ENCODE peak calls at places on chromosome 15, in five cellular contexts. A, Q, F, P and Y are unnamed samples. For H3K9me3, the result is how much of the 10 kb centered on the place peaks cover.

GRCh38 chr15:59276225-59277178 is 69.9 kb downstream of the LDHAL6B start:
- DNase-seq in Q (no peak), P (peak), A (no peak), F (no peak), Y (no peak)

GRCh38 chr15:94056314-94056713 is 175.0 kb upstream of the MCTP2 start:
- DNase-seq in A (no peak), Q (peak), F (peak), P (no peak), Y (no peak)

GRCh38 chr15:76860201-76860600 is 44.9 kb downstream of the SCAPER start:
- DNase-seq in P (no peak), F (no peak), A (no peak), Q (no peak), Y (no peak)

GRCh38 chr15:88069561-88069960 is 187.0 kb downstream of the NTRK3 start:
- DNase-seq in P (no peak), Q (no peak), A (no peak), F (no peak), Y (no peak)

GRCh38 chr15:73370151-73370550 is 1.4 kb upstream of the HCN4 start:
- DNase-seq in P (no peak), F (no peak), Q (no peak), A (no peak), Y (no peak)

GRCh38 chr15:76398301-76398700 is 61.7 kb downstream of the ISL2 start:
- DNase-seq in Q (no peak), P (no peak), A (no peak), F (no peak), Y (no peak)

GRCh38 chr15:57138260-57138895 is 219.9 kb downstream of the TCF12 start:
- DNase-seq in A (no peak), Q (peak), F (no peak), P (peak), Y (no peak)

GRCh38 chr15:59814409-59814808 is 125.3 kb upstream of the BNIP2 start:
- DNase-seq in Q (no peak), F (no peak), A (no peak), P (no peak), Y (no peak)

GRCh38 chr15:46644493-46645481 is 1010.0 kb downstream of the SQOR start:
- DNase-seq in P (no peak), Q (no peak), F (peak), A (no peak), Y (no peak)

GRCh38 chr15:75597667-75598341 is 18.7 kb upstream of the PTPN9 start:
- DNase-seq in P (peak), Q (peak), A (no peak), F (no peak), Y (no peak)

GRCh38 chr15:67225336-67225735 is 29.1 kb downstream of the AAGAB start:
- DNase-seq in F (no peak), Q (peak), A (no peak), P (no peak), Y (no peak)

GRCh38 chr15:20348291-20348899 is 193.2 kb downstream of the GOLGA6L6 start:
- DNase-seq in P (no peak), F (peak), Q (no peak), A (no peak), Y (no peak)

GRCh38 chr15:20340931-20341661 is 200.5 kb downstream of the GOLGA6L6 start:
- DNase-seq in A (peak), P (no peak), F (peak), Q (peak), Y (peak)

GRCh38 chr15:20346082-20346805 is 195.4 kb downstream of the GOLGA6L6 start:
- DNase-seq in A (no peak), Q (no peak), P (no peak), F (peak), Y (peak)

GRCh38 chr15:20341901-20342605 is 199.5 kb downstream of the GOLGA6L6 start:
- DNase-seq in Q (no peak), P (no peak), A (peak), F (peak), Y (peak)

GRCh38 chr15:20344601-20345400 is 196.8 kb downstream of the GOLGA6L6 start:
- DNase-seq in P (no peak), Q (no peak), A (no peak), F (peak), Y (no peak)
- H3K9me3 ChIP-seq in P (half or more), Q (under half), A (under half), F (under half), Y (under half)

DNA sequence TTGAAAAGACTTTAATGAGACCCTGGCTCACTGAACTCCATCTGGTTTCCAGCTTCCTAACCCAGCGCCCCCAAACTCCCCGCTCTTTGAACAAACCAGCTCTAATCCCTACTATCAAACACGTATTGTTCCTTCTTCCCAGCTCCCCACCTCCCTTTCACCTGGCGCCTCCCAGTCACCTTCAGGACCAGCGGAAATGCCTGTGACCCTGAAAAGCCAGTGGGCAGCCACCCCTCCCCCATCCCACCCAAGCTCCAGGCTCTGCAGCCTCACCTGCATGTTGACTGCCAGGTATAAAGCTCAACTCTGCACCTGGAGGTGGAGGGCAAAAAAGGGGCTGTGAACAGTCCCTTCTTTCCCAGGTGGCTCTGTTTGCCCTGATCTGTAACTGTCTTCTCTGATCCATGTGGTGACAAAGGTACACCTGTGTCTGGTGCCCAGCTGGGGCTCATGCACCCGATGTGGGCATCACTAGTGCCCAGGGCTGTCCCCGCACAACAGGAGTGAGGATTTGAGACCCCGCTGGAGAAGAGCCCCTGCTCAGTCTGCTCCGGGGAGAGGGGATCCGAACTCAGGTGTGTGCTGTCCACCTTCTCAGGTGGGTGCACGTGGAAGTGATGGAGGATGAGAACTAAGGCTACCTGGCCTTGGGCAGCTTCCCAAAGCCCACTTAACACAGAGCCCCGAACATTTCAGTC is 129.0 kb downstream of the NSMCE3 start:
- DNase-seq in A (no peak), P (no peak), F (no peak), Q (no peak), Y (no peak)
- H3K9me3 ChIP-seq in A (under half), P (under half), F (under half), Q (under half), Y (under half)

GRCh38 chr15:25208735-25209134 is 230.1 kb downstream of the UBE3A start:
- DNase-seq in Q (no peak), A (no peak), P (no peak), F (no peak), Y (no peak)
- H3K9me3 ChIP-seq in Q (under half), A (under half), P (under half), F (under half), Y (under half)

GRCh38 chr15:98830034-98830634 is 177.5 kb downstream of the PGPEP1L start:
- DNase-seq in F (no peak), A (no peak), P (no peak), Q (no peak), Y (no peak)

GRCh38 chr15:98824595-98824994 is 176.3 kb downstream of the IGF1R start:
- DNase-seq in F (no peak), P (no peak), Q (no peak), A (no peak), Y (no peak)

GRCh38 chr15:98823012-98823458 is 174.7 kb downstream of the IGF1R start:
- DNase-seq in F (no peak), Q (peak), A (no peak), P (no peak), Y (no peak)

DNA sequence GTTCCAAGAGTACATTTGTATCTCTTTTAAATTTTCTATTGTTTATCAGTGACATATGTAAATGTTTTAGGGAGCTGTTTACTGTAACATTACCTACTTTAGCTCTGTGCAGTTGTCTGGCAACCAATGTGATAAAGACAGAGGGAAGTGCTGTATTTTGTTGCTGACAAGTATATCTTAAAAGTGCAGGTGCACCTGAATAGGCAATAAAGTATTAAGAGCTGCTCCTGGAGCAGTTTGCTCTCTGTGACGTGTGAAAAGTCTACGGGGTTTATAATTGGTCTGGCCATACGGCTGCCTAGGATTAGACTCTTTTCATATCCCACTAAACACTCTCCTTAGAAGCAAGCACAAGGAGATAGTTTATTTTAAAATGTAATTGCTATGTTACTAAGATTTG is 178.3 kb downstream of the IGF1R start:
- DNase-seq in Q (no peak), F (no peak), P (no peak), A (no peak), Y (no peak)
- H3K9me3 ChIP-seq in Q (half or more), F (under half), P (half or more), A (under half), Y (under half)

GRCh38 chr15:20340331-20340811 is 201.2 kb downstream of the GOLGA6L6 start:
- DNase-seq in Q (peak), F (peak), A (peak), P (no peak), Y (peak)

GRCh38 chr15:20348900-20349773 is 192.5 kb downstream of the GOLGA6L6 start:
- DNase-seq in A (peak), F (peak), Q (no peak), P (no peak), Y (peak)

GRCh38 chr15:20349774-20350498 is 191.7 kb downstream of the GOLGA6L6 start:
- DNase-seq in A (no peak), Q (no peak), P (no peak), F (peak), Y (peak)

DNA sequence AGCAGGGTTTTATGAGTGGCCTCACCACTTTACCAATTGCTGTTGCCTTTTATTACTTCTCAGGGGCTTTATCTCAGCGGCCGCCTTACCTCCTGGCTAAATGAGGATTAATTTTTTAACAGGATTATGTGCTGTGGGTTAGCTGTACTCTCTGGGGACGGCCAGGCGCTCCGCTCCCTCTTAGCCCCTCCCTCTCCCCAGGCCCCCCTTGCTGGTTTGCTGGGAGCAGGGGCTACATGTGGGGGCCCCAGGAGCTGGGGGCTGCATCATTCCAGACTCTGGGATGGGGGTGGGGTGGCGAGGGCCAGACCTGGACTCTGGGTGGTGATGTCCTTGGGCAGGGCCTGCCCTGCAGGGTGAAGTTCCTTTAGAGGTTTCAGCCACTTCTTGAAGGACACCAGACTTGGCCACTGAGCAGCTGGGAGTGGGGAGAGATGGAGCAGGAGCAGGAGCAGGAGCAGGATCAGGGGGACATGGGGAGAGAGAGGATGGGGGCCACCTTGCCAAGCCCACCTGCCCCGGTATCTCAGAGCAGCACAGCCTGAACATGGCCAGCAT is 196.1 kb downstream of the GOLGA6L6 start:
- DNase-seq in Q (no peak), F (peak), P (no peak), A (no peak), Y (peak)
- H3K9me3 ChIP-seq in Q (under half), F (under half), P (half or more), A (under half), Y (under half)